ENCODE peak calls at places on chromosome 1, in nine cellular contexts. M, H, W, I, J, B, D, Q and A are unnamed samples. For H3K4me1, the result is how much of the 10 kb centered on the place peaks cover.

GRCh38 chr1:154573168-154573510 is 5.6 kb downstream of the CHRNB2 start:
- DNase-seq in Q (no peak), W (no peak), I (no peak), J (no peak), M (no peak), H (no peak), B (no peak), D (no peak), A (no peak)

GRCh38 chr1:232900818-232901217 is 49.6 kb upstream of the NTPCR start:
- DNase-seq in Q (no peak), J (no peak), I (no peak), B (no peak), H (no peak), W (no peak), D (no peak), M (no peak), A (no peak)

GRCh38 chr1:152964536-152964935 is 5.9 kb upstream of the SPRR4 start:
- DNase-seq in Q (no peak), M (no peak), J (no peak), B (no peak), D (no peak), I (no peak), H (no peak), W (no peak), A (no peak)

GRCh38 chr1:65264197-65264929 is 45.0 kb upstream of the DNAJC6 start:
- DNase-seq in W (no peak), H (peak), D (peak), I (no peak), B (peak), M (peak), Q (peak), J (no peak), A (no peak)

GRCh38 chr1:92038695-92039346 is 9.0 kb downstream of the EPHX4 start:
- DNase-seq in D (no peak), I (no peak), M (no peak), B (no peak), H (no peak), W (no peak), Q (no peak), J (no peak), A (no peak)

GRCh38 chr1:226664413-226665101 is 74.5 kb downstream of the ITPKB start:
- DNase-seq in I (peak), H (no peak), D (peak), Q (no peak), J (peak), W (no peak), M (peak), B (no peak), A (peak)

GRCh38 chr1:209870151-209870831 is 42.5 kb downstream of the UTP25 start:
- DNase-seq in J (no peak), H (no peak), W (no peak), Q (no peak), B (no peak), M (no peak), I (no peak), D (no peak), A (no peak)

GRCh38 chr1:19484793-19485361 is 462 bp downstream of the CAPZB start:
- DNase-seq in H (peak), D (no peak), W (no peak), Q (no peak), B (peak), J (peak), M (peak), I (peak), A (no peak)

GRCh38 chr1:108830119-108831008 is 26.5 kb downstream of the AKNAD1 start:
- DNase-seq in B (peak), Q (no peak), W (no peak), H (no peak), I (peak), D (peak), M (peak), J (peak), A (peak)

GRCh38 chr1:183956559-183957188 is 80.9 kb downstream of the COLGALT2 start:
- DNase-seq in D (no peak), I (peak), J (no peak), B (no peak), M (peak), H (no peak), Q (peak), W (no peak), A (no peak)

GRCh38 chr1:40847023-40847740 is 15.0 kb downstream of the CITED4 start:
- DNase-seq in Q (no peak), W (no peak), H (no peak), I (no peak), M (no peak), B (peak), J (no peak), D (no peak), A (no peak)

GRCh38 chr1:40849801-40850592 is 12.2 kb downstream of the CITED4 start:
- DNase-seq in D (peak), Q (peak), B (peak), W (no peak), H (peak), J (peak), M (peak), I (peak), A (no peak)

GRCh38 chr1:40845895-40846294 is 16.3 kb downstream of the CITED4 start:
- DNase-seq in J (no peak), W (no peak), B (no peak), M (no peak), D (no peak), Q (no peak), I (no peak), H (no peak), A (no peak)

GRCh38 chr1:40851643-40852042 is 10.5 kb downstream of the CITED4 start:
- DNase-seq in W (no peak), M (no peak), J (no peak), Q (no peak), I (no peak), D (no peak), H (no peak), B (no peak), A (no peak)

DNA sequence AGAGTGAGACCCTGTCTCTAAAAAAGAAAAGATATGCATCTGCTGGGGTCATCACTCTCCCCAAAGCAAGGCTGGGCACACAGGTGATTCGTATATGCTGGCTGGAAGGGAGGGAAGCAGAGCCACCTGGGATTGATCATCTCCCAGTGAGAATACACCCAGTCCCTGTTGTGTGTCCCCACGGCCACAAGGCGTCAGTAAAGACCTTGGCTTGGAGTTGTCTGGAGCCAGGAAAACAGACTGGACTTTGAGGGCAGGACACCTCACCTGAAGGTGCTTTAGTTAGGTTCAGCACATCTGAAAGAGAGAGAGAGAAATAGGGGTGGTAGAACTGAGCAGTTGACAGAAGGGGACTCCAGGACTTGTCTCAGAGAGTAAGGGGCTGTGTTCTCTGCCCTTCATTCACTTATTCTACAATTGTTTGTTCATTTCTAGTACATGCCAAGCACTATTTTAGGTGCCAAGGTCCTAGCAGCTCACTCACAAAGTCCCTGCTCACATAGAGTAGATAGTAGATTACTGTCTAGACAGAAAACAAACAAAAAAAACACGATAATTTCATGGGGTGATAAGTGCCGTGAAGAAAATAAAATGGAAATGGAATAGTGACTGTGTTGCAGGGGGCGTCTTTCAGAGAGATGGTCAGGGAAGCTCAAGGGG is 13.5 kb downstream of the CITED4 start:
- DNase-seq in Q (peak), W (no peak), H (peak), J (peak), M (peak), D (peak), B (peak), I (peak), A (no peak)
- H3K4me1 ChIP-seq in Q (under half), W (under half), H (under half), J (under half), M (under half), D (under half), B (under half), I (under half), A (under half)

GRCh38 chr1:221726331-221726692 is 15.6 kb downstream of the DUSP10 start:
- DNase-seq in W (no peak), I (no peak), B (no peak), D (no peak), H (no peak), M (no peak), J (no peak), Q (no peak), A (no peak)
- H3K27ac ChIP-seq in W (peak), I (peak), B (no peak), D (peak), H (no peak), M (peak), J (peak), Q (no peak), A (no peak)

DNA sequence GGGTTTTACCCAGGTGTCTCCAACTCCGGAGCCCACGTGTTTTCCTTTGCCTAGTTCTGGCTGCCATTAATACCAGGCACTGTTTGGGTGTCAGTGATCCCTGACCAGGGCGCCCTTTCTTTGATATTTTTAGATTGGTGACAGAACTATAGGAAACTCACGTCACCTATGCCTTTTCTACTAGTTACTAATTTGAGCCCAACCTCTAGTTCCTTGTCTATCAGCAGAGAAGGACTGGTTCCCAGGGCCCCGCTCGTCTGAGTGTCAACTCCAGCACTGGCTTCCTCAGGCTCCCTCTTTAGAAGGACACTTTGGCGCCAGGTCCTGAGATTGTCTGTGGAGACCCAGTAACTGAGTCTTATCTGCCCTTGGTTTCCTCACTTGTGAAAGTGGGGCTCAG is 9.4 kb downstream of the MFN2 start:
- DNase-seq in M (no peak), D (peak), I (no peak), B (no peak), Q (no peak), J (no peak), W (no peak), H (peak), A (no peak)
- H3K4me1 ChIP-seq in M (under half), D (half or more), I (under half), B (under half), Q (under half), J (under half), W (under half), H (under half), A (under half)

DNA sequence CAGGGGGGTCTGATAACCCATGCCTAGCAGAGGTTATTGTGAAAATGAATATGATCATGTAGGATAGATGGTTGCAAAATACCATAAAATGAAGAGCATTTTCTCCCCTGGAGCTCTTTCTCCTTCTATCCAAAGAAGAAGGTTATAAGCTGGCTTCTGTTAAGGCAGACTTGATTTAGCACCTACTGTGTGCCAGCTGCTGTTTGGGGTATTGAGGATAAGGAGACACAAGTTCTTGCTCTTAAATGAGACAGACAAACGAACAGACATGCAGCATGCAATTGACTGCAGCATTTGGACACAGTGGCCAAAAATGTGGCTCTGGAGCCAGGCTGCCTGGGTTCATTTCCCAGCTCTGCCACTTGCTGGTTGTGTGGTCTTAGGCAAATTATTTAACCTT is 39.8 kb upstream of the ID3 start:
- DNase-seq in Q (no peak), B (no peak), D (no peak), W (no peak), H (no peak), J (no peak), M (no peak), I (no peak), A (no peak)
- H3K27ac ChIP-seq in Q (peak), B (peak), D (no peak), W (no peak), H (peak), J (no peak), M (no peak), I (no peak), A (no peak)

DNA sequence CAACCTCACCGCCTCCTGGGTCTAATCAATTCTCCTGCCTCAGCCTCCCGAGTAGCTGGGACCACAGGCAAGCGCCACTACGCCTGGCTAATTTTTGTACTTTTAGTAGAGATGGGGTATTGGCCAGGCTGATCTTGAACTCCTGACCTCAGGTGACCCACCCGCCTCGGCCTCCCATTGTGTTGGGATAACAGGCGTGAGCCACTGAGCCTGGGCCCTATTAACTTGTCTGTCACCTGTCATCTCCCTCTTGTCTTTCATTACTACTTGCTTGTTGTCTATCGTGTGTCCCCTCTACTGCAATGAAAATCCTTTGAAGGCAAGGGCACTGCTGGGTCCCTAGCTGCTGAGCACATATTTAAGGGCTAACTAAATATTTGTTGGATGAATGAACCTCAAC is 3.4 kb downstream of the UQCRHL start:
- DNase-seq in W (no peak), Q (no peak), B (no peak), M (no peak), I (no peak), J (no peak), D (no peak), H (no peak), A (no peak)
- H3K4me1 ChIP-seq in W (under half), Q (under half), B (under half), M (under half), I (under half), J (under half), D (under half), H (under half), A (under half)

GRCh38 chr1:21340230-21340564 is 49.9 kb upstream of the ECE1 start:
- DNase-seq in D (no peak), B (no peak), M (no peak), J (peak), H (no peak), W (no peak), Q (no peak), I (no peak), A (no peak)
- H3K27ac ChIP-seq in D (peak), B (no peak), M (no peak), J (peak), H (no peak), W (peak), Q (no peak), I (no peak), A (peak)